ENCODE peak calls at places on chromosome 2, in ten cellular contexts. One of them, this sample, is unnamed. For H3K27me3, the result is how much of the 10 kb centered on the place peaks cover.

GRCh38 chr2:109213646-109214417 is 84.8 kb downstream of the SH3RF3 start:
- DNase-seq in SK-N-SH: no peak
- DNase-seq in endothelial cell of umbilical vein: peak
- DNase-seq in transverse colon: no peak
- DNase-seq in stomach: no peak
- DNase-seq in GM12878: peak
- DNase-seq in HL-60: peak
- DNase-seq in breast epithelium: no peak
- DNase-seq in suprapubic skin: no peak
- DNase-seq in HCT116: no peak
- DNase-seq in this sample: peak

GRCh38 chr2:236209535-236209934 is 41.3 kb upstream of the GBX2 start:
- DNase-seq in SK-N-SH: no peak
- DNase-seq in endothelial cell of umbilical vein: peak
- DNase-seq in transverse colon: no peak
- DNase-seq in stomach: no peak
- DNase-seq in GM12878: no peak
- DNase-seq in HL-60: no peak
- DNase-seq in breast epithelium: no peak
- DNase-seq in suprapubic skin: no peak
- DNase-seq in HCT116: peak
- DNase-seq in this sample: no peak

GRCh38 chr2:113007250-113007649 is 2.0 kb downstream of the IL36A start:
- DNase-seq in SK-N-SH: no peak
- DNase-seq in endothelial cell of umbilical vein: no peak
- DNase-seq in transverse colon: no peak
- DNase-seq in stomach: no peak
- DNase-seq in GM12878: no peak
- DNase-seq in HL-60: no peak
- DNase-seq in breast epithelium: no peak
- DNase-seq in suprapubic skin: no peak
- DNase-seq in HCT116: no peak
- DNase-seq in this sample: no peak

GRCh38 chr2:128773641-128774319 is 455.1 kb upstream of the HS6ST1 start:
- DNase-seq in SK-N-SH: no peak
- DNase-seq in endothelial cell of umbilical vein: no peak
- DNase-seq in transverse colon: no peak
- DNase-seq in stomach: no peak
- DNase-seq in GM12878: no peak
- DNase-seq in HL-60: no peak
- DNase-seq in breast epithelium: no peak
- DNase-seq in suprapubic skin: peak
- DNase-seq in HCT116: no peak
- DNase-seq in this sample: no peak

GRCh38 chr2:14831458-14831857 is 198.9 kb downstream of the LRATD1 start:
- DNase-seq in SK-N-SH: no peak
- DNase-seq in endothelial cell of umbilical vein: no peak
- DNase-seq in transverse colon: no peak
- DNase-seq in stomach: no peak
- DNase-seq in GM12878: no peak
- DNase-seq in HL-60: no peak
- DNase-seq in breast epithelium: no peak
- DNase-seq in suprapubic skin: no peak
- DNase-seq in HCT116: no peak
- DNase-seq in this sample: no peak

GRCh38 chr2:78750219-78750618 is 275.3 kb upstream of the REG3G start:
- DNase-seq in SK-N-SH: no peak
- DNase-seq in endothelial cell of umbilical vein: no peak
- DNase-seq in transverse colon: no peak
- DNase-seq in stomach: no peak
- DNase-seq in GM12878: no peak
- DNase-seq in HL-60: no peak
- DNase-seq in breast epithelium: no peak
- DNase-seq in suprapubic skin: no peak
- DNase-seq in HCT116: no peak
- DNase-seq in this sample: no peak

GRCh38 chr2:234422895-234423505 is 73.9 kb downstream of the ARL4C start:
- DNase-seq in SK-N-SH: no peak
- DNase-seq in endothelial cell of umbilical vein: no peak
- DNase-seq in transverse colon: peak
- DNase-seq in stomach: no peak
- DNase-seq in GM12878: no peak
- DNase-seq in HL-60: no peak
- DNase-seq in breast epithelium: no peak
- DNase-seq in suprapubic skin: no peak
- DNase-seq in HCT116: no peak
- DNase-seq in this sample: no peak

GRCh38 chr2:9984217-9984739 is 32.8 kb downstream of the GRHL1 start:
- DNase-seq in SK-N-SH: peak
- DNase-seq in endothelial cell of umbilical vein: peak
- DNase-seq in transverse colon: no peak
- DNase-seq in stomach: no peak
- DNase-seq in GM12878: peak
- DNase-seq in HL-60: no peak
- DNase-seq in breast epithelium: no peak
- DNase-seq in suprapubic skin: no peak
- DNase-seq in HCT116: peak
- DNase-seq in this sample: no peak

DNA sequence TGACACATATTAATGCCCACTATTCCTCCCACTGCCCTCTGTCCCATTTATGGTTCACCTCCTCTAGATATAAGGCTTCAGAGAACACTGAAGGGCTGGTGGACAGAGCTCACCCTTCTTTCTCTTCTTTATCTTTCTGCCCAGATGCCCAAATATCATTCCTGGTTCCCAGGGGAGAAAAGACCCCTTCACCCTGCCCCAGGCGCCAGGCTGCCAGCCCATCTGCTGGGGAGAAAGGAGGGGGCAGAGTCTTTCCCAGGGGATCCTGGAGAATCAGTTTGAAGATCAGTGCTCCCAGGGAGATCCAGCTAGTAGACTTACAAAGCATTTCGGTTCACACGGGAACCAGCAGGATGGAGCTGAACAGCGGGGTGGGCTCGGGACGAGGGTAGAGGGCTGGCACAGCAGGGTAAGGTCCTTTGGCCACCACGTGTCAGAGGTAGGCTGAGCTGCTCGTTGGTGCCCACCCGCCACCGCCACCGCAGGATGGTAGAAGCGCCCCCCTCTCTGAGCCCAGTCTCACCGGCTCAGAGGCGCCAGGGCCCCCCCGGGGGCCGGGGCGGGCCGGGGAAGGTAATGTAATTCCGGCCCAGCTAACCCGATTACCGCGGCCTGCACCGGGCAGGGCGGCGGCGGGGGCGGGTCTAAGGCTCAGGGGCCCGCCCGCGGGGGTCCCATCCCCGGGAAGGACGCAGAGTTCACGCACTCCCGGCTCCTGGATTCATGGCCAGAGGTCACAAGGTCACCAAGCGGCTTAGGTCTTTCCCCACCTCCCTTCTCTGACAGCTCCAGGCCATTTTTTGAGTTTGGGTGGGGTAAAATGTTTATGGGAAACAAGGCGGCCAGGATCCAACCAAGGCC is 1.3 kb upstream of the TLX2 start:
- DNase-seq in SK-N-SH: peak
- DNase-seq in endothelial cell of umbilical vein: no peak
- DNase-seq in transverse colon: no peak
- DNase-seq in stomach: no peak
- DNase-seq in GM12878: no peak
- DNase-seq in HL-60: no peak
- DNase-seq in breast epithelium: no peak
- DNase-seq in suprapubic skin: no peak
- DNase-seq in HCT116: no peak
- DNase-seq in this sample: peak
- H3K27me3 ChIP-seq in SK-N-SH: under half
- H3K27me3 ChIP-seq in endothelial cell of umbilical vein: half or more
- H3K27me3 ChIP-seq in transverse colon: half or more
- H3K27me3 ChIP-seq in stomach: under half
- H3K27me3 ChIP-seq in GM12878: under half
- H3K27me3 ChIP-seq in HL-60: half or more
- H3K27me3 ChIP-seq in breast epithelium: under half
- H3K27me3 ChIP-seq in suprapubic skin: half or more
- H3K27me3 ChIP-seq in HCT116: under half
- H3K27me3 ChIP-seq in this sample: half or more

GRCh38 chr2:65077898-65078297 is 21.7 kb downstream of the CEP68 start:
- DNase-seq in SK-N-SH: no peak
- DNase-seq in endothelial cell of umbilical vein: no peak
- DNase-seq in transverse colon: no peak
- DNase-seq in stomach: no peak
- DNase-seq in GM12878: no peak
- DNase-seq in HL-60: no peak
- DNase-seq in breast epithelium: no peak
- DNase-seq in suprapubic skin: no peak
- DNase-seq in HCT116: no peak
- DNase-seq in this sample: no peak

GRCh38 chr2:65075176-65075575 is 19.0 kb downstream of the CEP68 start:
- DNase-seq in SK-N-SH: no peak
- DNase-seq in endothelial cell of umbilical vein: no peak
- DNase-seq in transverse colon: no peak
- DNase-seq in stomach: no peak
- DNase-seq in GM12878: no peak
- DNase-seq in HL-60: no peak
- DNase-seq in breast epithelium: no peak
- DNase-seq in suprapubic skin: no peak
- DNase-seq in HCT116: no peak
- DNase-seq in this sample: no peak

GRCh38 chr2:65073879-65074565 is 17.8 kb downstream of the CEP68 start:
- DNase-seq in SK-N-SH: no peak
- DNase-seq in endothelial cell of umbilical vein: no peak
- DNase-seq in transverse colon: no peak
- DNase-seq in stomach: no peak
- DNase-seq in GM12878: no peak
- DNase-seq in HL-60: no peak
- DNase-seq in breast epithelium: no peak
- DNase-seq in suprapubic skin: no peak
- DNase-seq in HCT116: no peak
- DNase-seq in this sample: no peak

GRCh38 chr2:65076345-65076710 is 20.1 kb downstream of the CEP68 start:
- DNase-seq in SK-N-SH: no peak
- DNase-seq in endothelial cell of umbilical vein: peak
- DNase-seq in transverse colon: no peak
- DNase-seq in stomach: no peak
- DNase-seq in GM12878: no peak
- DNase-seq in HL-60: no peak
- DNase-seq in breast epithelium: no peak
- DNase-seq in suprapubic skin: no peak
- DNase-seq in HCT116: no peak
- DNase-seq in this sample: no peak

DNA sequence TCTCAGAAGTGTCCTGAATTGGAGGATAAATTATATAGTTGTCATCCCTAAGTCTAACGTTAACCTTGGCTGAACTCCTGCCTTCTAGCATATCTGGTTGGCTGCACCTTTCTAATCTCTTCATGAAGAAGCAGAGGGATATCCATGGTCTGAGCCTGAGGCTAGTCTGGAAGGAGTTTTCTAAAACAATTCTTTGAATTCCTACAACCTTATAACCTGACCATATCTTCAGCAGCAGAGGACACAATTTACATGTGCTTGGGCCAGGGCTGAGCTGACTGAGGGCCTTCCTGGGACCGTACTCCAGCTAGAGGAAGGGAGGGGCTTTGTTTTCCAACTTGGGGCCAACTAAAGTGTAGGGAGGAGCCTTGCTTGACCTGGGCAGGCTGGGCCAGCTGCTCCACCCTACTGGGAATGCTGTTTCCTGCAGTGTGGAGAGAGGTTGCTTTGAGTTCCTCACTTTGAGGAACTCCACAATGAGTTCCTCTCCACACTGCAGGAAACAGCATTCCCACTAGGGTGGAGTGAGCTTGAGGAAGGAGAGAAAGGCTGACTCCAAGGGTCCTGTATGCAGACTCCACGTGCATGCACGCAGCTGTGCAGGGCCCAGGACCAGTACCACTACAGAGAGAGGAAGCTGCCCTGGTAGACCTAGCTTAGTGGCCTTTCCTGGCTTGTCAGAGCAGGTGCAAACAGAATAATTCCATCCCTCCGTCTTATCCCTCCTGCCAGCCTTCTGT is 19.6 kb downstream of the CEP68 start:
- DNase-seq in SK-N-SH: no peak
- DNase-seq in endothelial cell of umbilical vein: peak
- DNase-seq in transverse colon: peak
- DNase-seq in stomach: peak
- DNase-seq in GM12878: no peak
- DNase-seq in HL-60: no peak
- DNase-seq in breast epithelium: no peak
- DNase-seq in suprapubic skin: no peak
- DNase-seq in HCT116: no peak
- DNase-seq in this sample: no peak
- TF ChIP-seq POLR2AphosphoS5 in SK-N-SH: no peak
- TF ChIP-seq POLR2AphosphoS5 in endothelial cell of umbilical vein: no peak
- TF ChIP-seq POLR2AphosphoS5 in transverse colon: peak
- TF ChIP-seq POLR2AphosphoS5 in stomach: no peak
- TF ChIP-seq POLR2AphosphoS5 in GM12878: no peak
- TF ChIP-seq POLR2AphosphoS5 in HL-60: no peak
- TF ChIP-seq POLR2AphosphoS5 in breast epithelium: no peak
- TF ChIP-seq POLR2AphosphoS5 in suprapubic skin: no peak
- TF ChIP-seq POLR2AphosphoS5 in HCT116: no peak
- TF ChIP-seq POLR2AphosphoS5 in this sample: peak

GRCh38 chr2:156083707-156084494 is 248.6 kb downstream of the NR4A2 start:
- DNase-seq in SK-N-SH: no peak
- DNase-seq in endothelial cell of umbilical vein: no peak
- DNase-seq in transverse colon: peak
- DNase-seq in stomach: no peak
- DNase-seq in GM12878: no peak
- DNase-seq in HL-60: peak
- DNase-seq in breast epithelium: no peak
- DNase-seq in suprapubic skin: no peak
- DNase-seq in HCT116: peak
- DNase-seq in this sample: no peak

GRCh38 chr2:156087875-156088274 is 244.6 kb downstream of the NR4A2 start:
- DNase-seq in SK-N-SH: no peak
- DNase-seq in endothelial cell of umbilical vein: no peak
- DNase-seq in transverse colon: no peak
- DNase-seq in stomach: no peak
- DNase-seq in GM12878: no peak
- DNase-seq in HL-60: no peak
- DNase-seq in breast epithelium: no peak
- DNase-seq in suprapubic skin: no peak
- DNase-seq in HCT116: no peak
- DNase-seq in this sample: no peak

DNA sequence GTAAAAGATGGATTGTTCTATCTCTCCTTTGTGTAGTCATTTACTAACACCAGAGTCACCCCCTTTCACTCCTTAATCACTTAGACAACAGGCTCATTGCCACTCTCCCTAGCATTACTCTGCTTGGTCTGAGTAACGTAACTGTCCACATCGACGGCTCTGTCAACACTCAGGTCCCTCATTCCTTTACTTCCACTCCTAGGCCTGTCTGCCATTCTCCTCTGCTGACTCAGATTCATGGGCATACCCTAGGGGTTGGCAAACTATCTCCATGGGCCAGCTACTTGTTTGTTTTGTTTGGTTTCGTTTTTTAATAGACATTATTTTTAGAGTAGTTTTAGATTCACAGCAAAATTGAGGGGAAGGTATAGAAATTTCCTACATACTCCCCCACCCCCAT is 243.9 kb downstream of the NR4A2 start:
- DNase-seq in SK-N-SH: no peak
- DNase-seq in endothelial cell of umbilical vein: no peak
- DNase-seq in transverse colon: no peak
- DNase-seq in stomach: no peak
- DNase-seq in GM12878: no peak
- DNase-seq in HL-60: no peak
- DNase-seq in breast epithelium: no peak
- DNase-seq in suprapubic skin: no peak
- DNase-seq in HCT116: no peak
- DNase-seq in this sample: no peak
- H3K27me3 ChIP-seq in SK-N-SH: under half
- H3K27me3 ChIP-seq in endothelial cell of umbilical vein: under half
- H3K27me3 ChIP-seq in transverse colon: under half
- H3K27me3 ChIP-seq in stomach: under half
- H3K27me3 ChIP-seq in GM12878: under half
- H3K27me3 ChIP-seq in HL-60: under half
- H3K27me3 ChIP-seq in breast epithelium: under half
- H3K27me3 ChIP-seq in suprapubic skin: under half
- H3K27me3 ChIP-seq in HCT116: under half
- H3K27me3 ChIP-seq in this sample: under half

GRCh38 chr2:127630409-127631183 is 15.4 kb upstream of the GPR17 start:
- DNase-seq in SK-N-SH: no peak
- DNase-seq in endothelial cell of umbilical vein: no peak
- DNase-seq in transverse colon: no peak
- DNase-seq in stomach: no peak
- DNase-seq in GM12878: no peak
- DNase-seq in HL-60: peak
- DNase-seq in breast epithelium: no peak
- DNase-seq in suprapubic skin: no peak
- DNase-seq in HCT116: no peak
- DNase-seq in this sample: peak
- TF ChIP-seq POLR2AphosphoS5 in SK-N-SH: no peak
- TF ChIP-seq POLR2AphosphoS5 in endothelial cell of umbilical vein: no peak
- TF ChIP-seq POLR2AphosphoS5 in transverse colon: peak
- TF ChIP-seq POLR2AphosphoS5 in stomach: no peak
- TF ChIP-seq POLR2AphosphoS5 in GM12878: no peak
- TF ChIP-seq POLR2AphosphoS5 in HL-60: no peak
- TF ChIP-seq POLR2AphosphoS5 in breast epithelium: no peak
- TF ChIP-seq POLR2AphosphoS5 in suprapubic skin: no peak
- TF ChIP-seq POLR2AphosphoS5 in HCT116: no peak
- TF ChIP-seq POLR2AphosphoS5 in this sample: no peak

This sample was measured in upper lobe of left lung.